ENCODE peak calls at places on chromosome 14, in five cellular contexts. U, V, J, Z and K are unnamed samples.

GRCh38 chr14:50964683-50965390 is 20.6 kb upstream of the PYGL start:
- DNase-seq in U (peak), V (no peak), J (no peak), Z (peak), K (peak)

GRCh38 chr14:69713976-69714716 is 52.8 kb upstream of the SRSF5 start:
- DNase-seq in U (no peak), V (no peak), J (no peak), Z (no peak), K (no peak)

GRCh38 chr14:67569651-67570290 is 30.3 kb downstream of the PIGH start:
- DNase-seq in U (no peak), V (peak), J (no peak), Z (no peak), K (no peak)

GRCh38 chr14:96016761-96017160 is 22.4 kb upstream of the C14orf132 start:
- DNase-seq in U (no peak), V (no peak), J (no peak), Z (no peak), K (no peak)

GRCh38 chr14:67487937-67488893 is at the start of gene TMEM229B:
- DNase-seq in U (peak), V (no peak), J (no peak), Z (no peak), K (no peak)

GRCh38 chr14:55746533-55746932 is 166.5 kb downstream of the KTN1 start:
- DNase-seq in U (no peak), V (no peak), J (no peak), Z (no peak), K (no peak)

GRCh38 chr14:38544766-38545165 is 288.9 kb upstream of the CLEC14A start:
- DNase-seq in U (no peak), V (no peak), J (no peak), Z (no peak), K (no peak)

GRCh38 chr14:105944632-105945610 is 418.5 kb downstream of the TMEM121 start:
- DNase-seq in U (peak), V (peak), J (peak), Z (no peak), K (no peak)

GRCh38 chr14:22070119-22070982 is 396.7 kb upstream of the OR4E1 start:
- DNase-seq in U (peak), V (no peak), J (peak), Z (no peak), K (no peak)

GRCh38 chr14:23299558-23299957 is 3.1 kb downstream of the PPP1R3E start:
- DNase-seq in U (no peak), V (no peak), J (no peak), Z (peak), K (no peak)

GRCh38 chr14:45253754-45254300 is 825 bp upstream of the MIS18BP1 start:
- DNase-seq in U (peak), V (no peak), J (peak), Z (no peak), K (no peak)

GRCh38 chr14:68011629-68012028 is 192.1 kb downstream of the RAD51B start:
- DNase-seq in U (no peak), V (no peak), J (no peak), Z (peak), K (no peak)

GRCh38 chr14:36659010-36659821 is 2.4 kb upstream of the PAX9 start:
- DNase-seq in U (no peak), V (no peak), J (no peak), Z (no peak), K (no peak)

GRCh38 chr14:22974530-22975313 is 7.6 kb downstream of the AJUBA start:
- DNase-seq in U (no peak), V (no peak), J (no peak), Z (peak), K (no peak)

GRCh38 chr14:61472801-61473376 is 151.5 kb downstream of the PRKCH start:
- DNase-seq in U (no peak), V (no peak), J (no peak), Z (peak), K (no peak)

GRCh38 chr14:94180655-94181271 is 6.6 kb downstream of the PPP4R4 start:
- DNase-seq in U (no peak), V (no peak), J (no peak), Z (peak), K (no peak)

GRCh38 chr14:70108419-70108818 is 80.3 kb downstream of the SLC8A3 start:
- DNase-seq in U (no peak), V (no peak), J (no peak), Z (no peak), K (no peak)

GRCh38 chr14:94331462-94331861 is 8.3 kb upstream of the SERPINA6 start:
- DNase-seq in U (no peak), V (no peak), J (no peak), Z (no peak), K (no peak)

GRCh38 chr14:73633517-73634332 is 11.1 kb upstream of the DNAL1 start:
- DNase-seq in U (peak), V (peak), J (peak), Z (peak), K (peak)

GRCh38 chr14:40623641-40624040 is 983.0 kb upstream of the LRFN5 start:
- DNase-seq in U (no peak), V (no peak), J (no peak), Z (no peak), K (no peak)

GRCh38 chr14:77097006-77097688 is 911 bp upstream of the CIPC start:
- DNase-seq in U (no peak), V (no peak), J (no peak), Z (no peak), K (no peak)

GRCh38 chr14:35174342-35174741 is 52.0 kb downstream of the PRORP start:
- DNase-seq in U (no peak), V (no peak), J (no peak), Z (no peak), K (no peak)

GRCh38 chr14:104895786-104896642 is 28.7 kb upstream of the PLD4 start:
- DNase-seq in U (no peak), V (peak), J (peak), Z (no peak), K (no peak)
- H3K4me3 ChIP-seq in U (no peak), V (no peak), J (no peak), Z (no peak), K (no peak)

GRCh38 chr14:47678993-47679392 is 3.6 kb upstream of the MDGA2 start:
- DNase-seq in U (no peak), V (no peak), J (no peak), Z (no peak), K (no peak)
- TF ChIP-seq CTCF in U (no peak), V (no peak), J (no peak), Z (no peak), K (no peak)

DNA sequence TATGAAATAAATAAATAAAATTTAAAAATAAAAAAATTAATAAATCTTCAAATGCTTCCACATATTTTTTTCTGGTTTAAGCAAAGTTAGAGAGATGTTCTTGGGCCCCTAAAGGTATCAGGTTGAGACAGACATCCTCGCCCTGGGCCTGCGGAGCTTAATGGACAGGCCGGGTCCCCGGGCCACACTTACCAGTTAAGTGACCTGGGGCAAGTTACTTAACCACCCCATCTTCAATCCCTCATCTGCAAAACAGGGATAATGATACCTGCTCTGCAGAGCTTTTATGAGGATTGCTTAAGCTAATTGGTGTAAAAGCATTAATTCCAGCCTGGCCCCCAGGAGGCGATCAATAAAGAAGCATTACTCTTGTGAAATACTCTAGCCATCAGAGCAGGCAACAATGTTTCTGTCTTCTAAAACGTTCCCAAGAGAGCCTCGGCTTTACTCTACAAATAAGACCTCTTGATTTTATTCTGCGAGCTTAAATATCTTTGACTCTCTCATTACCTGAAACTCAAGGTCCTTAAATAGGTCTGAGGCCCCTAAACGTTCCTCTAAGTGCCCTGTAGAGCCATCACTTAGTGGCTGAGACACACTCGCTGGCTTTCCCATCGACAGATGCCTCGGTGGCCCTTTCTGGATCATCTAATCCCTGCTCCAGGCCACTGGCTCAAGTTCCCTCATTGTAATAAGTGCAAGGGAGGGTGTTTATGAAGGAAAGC is 81.1 kb upstream of the DIO3 start:
- DNase-seq in U (no peak), V (no peak), J (no peak), Z (no peak), K (no peak)
- H3K4me3 ChIP-seq in U (no peak), V (no peak), J (no peak), Z (no peak), K (no peak)

DNA sequence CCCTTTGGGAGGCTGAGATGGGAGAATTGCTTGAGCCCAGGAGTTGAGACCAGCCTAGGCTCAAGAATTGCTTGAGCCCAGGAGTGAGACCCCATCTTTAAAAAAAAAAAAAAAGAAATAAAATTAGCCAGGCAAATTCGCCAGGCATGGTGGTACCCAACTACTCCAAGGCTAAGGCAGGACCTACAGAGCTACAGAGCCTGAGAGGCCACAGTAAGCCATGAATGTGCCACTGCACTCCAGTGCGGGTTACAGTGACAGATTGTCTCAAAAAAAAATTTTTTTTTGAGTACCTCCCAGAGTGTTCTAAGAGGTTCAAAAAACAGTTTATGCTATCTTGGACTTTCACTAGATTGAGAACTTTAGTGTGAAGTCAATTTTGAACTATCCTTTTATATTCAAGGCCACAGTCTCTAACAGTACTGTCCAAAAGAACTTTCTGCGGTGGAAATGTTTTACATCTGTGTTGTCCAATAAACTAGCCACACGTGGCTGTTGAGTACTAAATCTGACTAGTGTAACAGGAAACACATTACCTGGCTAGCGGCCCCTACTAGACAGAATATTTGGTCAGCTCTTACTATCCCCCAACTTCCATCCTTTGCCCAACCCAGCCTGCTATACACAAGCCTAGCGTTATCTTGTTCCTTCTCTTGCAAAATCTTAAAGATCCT is 2.4 kb downstream of the RPL36AL start:
- DNase-seq in U (no peak), V (no peak), J (no peak), Z (no peak), K (no peak)
- TF ChIP-seq CTCF in U (no peak), V (no peak), J (no peak), Z (no peak), K (no peak)

DNA sequence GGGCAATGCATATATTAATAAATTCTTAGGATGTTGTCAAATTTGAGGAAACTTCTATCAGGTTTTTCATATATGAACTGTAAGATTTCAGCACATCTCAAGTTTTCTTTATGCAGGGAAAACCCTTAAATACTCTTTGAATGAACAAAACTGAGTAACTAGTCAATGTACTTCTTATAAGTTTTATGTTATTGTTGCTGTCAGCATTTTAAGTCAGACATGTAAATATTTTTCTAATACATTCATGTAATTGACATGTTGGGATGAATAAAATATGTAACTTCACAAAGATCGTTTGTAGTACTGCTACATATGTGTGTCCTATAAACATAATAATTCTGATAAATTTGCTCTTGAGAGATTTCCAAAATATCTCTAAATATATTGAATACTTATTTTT is 109.6 kb downstream of the BMP4 start:
- DNase-seq in U (no peak), V (no peak), J (no peak), Z (no peak), K (no peak)
- H3K4me3 ChIP-seq in U (no peak), V (no peak), J (no peak), Z (no peak), K (no peak)

DNA sequence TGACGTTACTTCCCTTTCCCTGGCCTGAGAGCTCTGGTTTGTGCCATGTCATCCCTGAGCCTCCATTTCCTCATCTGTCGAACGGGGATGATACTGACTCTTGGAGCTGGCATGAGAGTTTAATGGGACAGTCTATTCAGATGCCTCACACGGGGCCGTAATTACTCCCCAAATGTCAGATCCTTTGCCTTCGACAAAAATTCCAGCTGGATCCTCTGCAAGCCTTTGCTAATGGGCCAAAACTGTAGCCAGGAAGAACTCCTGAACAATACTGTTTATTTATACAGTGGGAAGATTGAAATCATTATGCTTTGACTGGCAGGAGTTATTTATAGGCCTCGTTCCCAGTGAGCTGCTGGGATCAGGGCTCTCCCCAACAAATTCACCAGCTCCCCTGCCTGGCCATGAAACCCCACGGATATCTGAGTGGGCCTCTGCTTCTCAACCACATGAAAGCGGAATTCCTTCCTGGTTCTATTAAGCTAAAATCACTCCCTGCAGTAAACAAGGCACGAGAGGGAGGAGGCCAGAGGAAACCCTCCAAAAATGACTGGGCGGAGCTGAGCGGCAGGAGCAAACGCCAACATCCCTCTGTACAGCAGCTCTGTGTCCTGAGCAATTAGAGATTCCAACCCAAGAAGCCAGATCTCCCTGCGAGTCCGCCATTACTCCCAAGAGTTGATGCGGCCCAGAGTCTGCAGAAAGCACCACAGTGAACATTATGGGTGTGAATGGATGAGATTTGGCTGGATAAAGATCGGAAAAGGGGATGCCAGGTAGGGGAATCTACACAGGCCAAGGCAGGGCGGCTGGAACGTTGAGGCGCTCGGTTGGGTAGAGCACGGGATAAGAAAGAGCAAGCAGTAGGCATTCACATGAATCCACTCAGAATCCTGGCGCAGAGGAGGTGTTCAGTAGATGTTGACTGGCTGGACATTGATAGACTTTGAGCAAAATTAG is 326.1 kb downstream of the BCL11B start:
- DNase-seq in U (no peak), V (no peak), J (no peak), Z (no peak), K (no peak)
- TF ChIP-seq CTCF in U (no peak), V (no peak), J (no peak), Z (no peak), K (no peak)

GRCh38 chr14:103847954-103848719 is 762 bp upstream of the PPP1R13B start:
- DNase-seq in U (peak), V (peak), J (no peak), Z (peak), K (no peak)
- H3K4me3 ChIP-seq in U (peak), V (peak), J (peak), Z (peak), K (peak)

GRCh38 chr14:58272589-58273372 is 25.6 kb upstream of the ARID4A start:
- DNase-seq in U (peak), V (no peak), J (no peak), Z (peak), K (no peak)
- TF ChIP-seq CTCF in U (peak), V (no peak), J (peak), Z (no peak), K (no peak)